ENCODE peak calls at places on chromosome 2, in four cellular contexts. T is DND-41, L is GM23248, F is endothelial cell of umbilical vein. A is an unnamed sample.

GRCh38 chr2:5538717-5539116 is 153.5 kb upstream of the SOX11 start:
- DNase-seq in T (no peak), L (no peak), F (no peak), A (no peak)

GRCh38 chr2:219344756-219345458 is 12.4 kb upstream of the RESP18 start:
- DNase-seq in T (no peak), L (peak; percentile 19), F (peak; percentile 48), A (no peak)

GRCh38 chr2:11163439-11164317 is 8.4 kb downstream of the SLC66A3 start:
- DNase-seq in T (no peak), L (no peak), F (no peak), A (no peak)

GRCh38 chr2:42905341-42906114 is 113.1 kb upstream of the HAAO start:
- DNase-seq in T (no peak), L (peak; percentile 32), F (no peak), A (no peak)

GRCh38 chr2:175019566-175020327 is 14.6 kb upstream of the CHN1 start:
- DNase-seq in T (no peak), L (no peak), F (no peak), A (no peak)

GRCh38 chr2:236512902-236513433 is 56.7 kb upstream of the ACKR3 start:
- DNase-seq in T (peak; percentile 87), L (peak; percentile 67), F (peak; percentile 42), A (peak; percentile 33)

GRCh38 chr2:202883987-202884675 is 12.6 kb upstream of the ICA1L start:
- DNase-seq in T (no peak), L (peak; percentile 30), F (peak; percentile 7), A (no peak)

GRCh38 chr2:10184421-10184820 is 61.9 kb downstream of the RRM2 start:
- DNase-seq in T (no peak), L (no peak), F (no peak), A (no peak)

GRCh38 chr2:150911766-150912280 is 349.8 kb downstream of the RBM43 start:
- DNase-seq in T (no peak), L (peak; percentile 94), F (peak; percentile 77), A (peak; percentile 48)

GRCh38 chr2:51903728-51904127 is 871.8 kb upstream of the NRXN1 start:
- DNase-seq in T (no peak), L (no peak), F (no peak), A (no peak)

GRCh38 chr2:112092286-112093041 is 37.4 kb downstream of the TMEM87B start:
- DNase-seq in T (no peak), L (peak; percentile 62), F (peak; percentile 89), A (no peak)

GRCh38 chr2:202808754-202809153 is 62.8 kb downstream of the ICA1L start:
- DNase-seq in T (no peak), L (no peak), F (no peak), A (no peak)

GRCh38 chr2:100831158-100831715 is 11.3 kb downstream of the NPAS2 start:
- DNase-seq in T (no peak), L (peak; percentile 45), F (no peak), A (no peak)

GRCh38 chr2:10873171-10873570 is 38.6 kb upstream of the KCNF1 start:
- DNase-seq in T (no peak), L (no peak), F (no peak), A (no peak)

GRCh38 chr2:202034249-202035088 is 814 bp downstream of the FZD7 start:
- DNase-seq in T (no peak), L (peak; percentile 83), F (peak; percentile 25), A (no peak)

GRCh38 chr2:25582079-25582830 is 91.1 kb downstream of the DTNB start:
- DNase-seq in T (no peak), L (no peak), F (no peak), A (no peak)

GRCh38 chr2:15916336-15916735 is 24.0 kb upstream of the MYCN start:
- DNase-seq in T (no peak), L (no peak), F (no peak), A (no peak)

GRCh38 chr2:67416136-67416535 is 19.0 kb downstream of the ETAA1 start:
- DNase-seq in T (no peak), L (no peak), F (no peak), A (no peak)

DNA sequence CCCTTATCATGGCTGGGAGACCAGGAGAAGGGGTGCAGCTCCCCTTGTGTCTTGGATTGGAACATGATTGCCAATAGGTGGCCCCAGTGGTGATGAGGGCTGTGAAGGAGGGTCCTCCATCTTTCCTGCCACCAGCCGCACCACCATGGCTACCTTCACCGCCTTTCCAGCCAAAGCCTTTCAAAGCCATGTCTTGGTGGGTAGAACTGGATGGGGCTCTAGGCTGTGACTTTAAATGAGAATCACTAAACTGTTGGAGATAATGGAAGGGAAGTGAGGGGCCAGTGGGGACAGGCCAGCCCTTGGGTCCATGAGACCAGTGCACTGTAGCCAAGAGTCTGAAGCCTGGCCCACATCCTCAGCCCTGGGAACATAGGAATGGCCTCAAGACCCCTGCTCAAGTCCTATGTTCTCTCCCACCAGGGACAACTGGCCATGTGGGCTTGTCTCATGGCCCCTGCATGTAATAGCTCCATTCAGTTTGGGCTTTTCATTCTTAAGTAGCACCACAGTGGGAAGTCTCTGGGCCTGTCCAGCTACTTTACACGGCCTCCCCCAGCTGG is 345.7 kb downstream of the DYSF start:
- DNase-seq in T (no peak), L (no peak), F (no peak), A (no peak)
- TF ChIP-seq EZH2 in T (no peak), L (no peak), F (no peak), A (no peak)

GRCh38 chr2:156752042-156752441 is 315.9 kb downstream of the GPD2 start:
- DNase-seq in T (no peak), L (no peak), F (no peak), A (no peak)

GRCh38 chr2:156748238-156748637 is 312.1 kb downstream of the GPD2 start:
- DNase-seq in T (peak; percentile 15), L (no peak), F (no peak), A (no peak)

DNA sequence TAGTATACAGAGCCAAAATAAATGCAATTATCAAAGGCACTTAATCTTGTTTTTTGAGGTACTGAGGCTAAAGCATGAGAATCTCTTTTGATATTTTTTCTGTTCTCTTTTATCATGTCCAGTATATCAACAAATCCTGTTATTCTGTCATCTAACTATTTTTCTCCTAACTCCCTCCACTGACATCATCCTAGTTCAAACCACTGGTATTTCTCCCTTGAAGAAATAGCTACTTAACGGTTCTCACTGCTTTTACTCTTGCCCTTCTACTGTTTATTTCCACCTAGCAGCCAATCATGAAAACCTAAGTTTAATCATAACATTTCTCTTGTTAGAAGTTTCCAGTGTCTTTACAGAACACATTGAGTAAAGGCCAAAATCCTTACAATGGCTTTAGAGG is 317.6 kb downstream of the GPD2 start:
- DNase-seq in T (no peak), L (no peak), F (no peak), A (no peak)
- TF ChIP-seq EZH2 in T (no peak), L (no peak), F (no peak), A (no peak)

GRCh38 chr2:217837530-217837929 is 165.3 kb downstream of the TNS1 start:
- DNase-seq in T (no peak), L (no peak), F (no peak), A (no peak)

GRCh38 chr2:217835931-217836881 is 166.6 kb downstream of the TNS1 start:
- DNase-seq in T (no peak), L (peak; percentile 94), F (no peak), A (no peak)

GRCh38 chr2:217838409-217838831 is 164.4 kb downstream of the TNS1 start:
- DNase-seq in T (no peak), L (no peak), F (no peak), A (no peak)

GRCh38 chr2:217834744-217835513 is 167.9 kb downstream of the TNS1 start:
- DNase-seq in T (no peak), L (peak; percentile 59), F (no peak), A (no peak)

GRCh38 chr2:217837001-217837491 is 165.7 kb downstream of the TNS1 start:
- DNase-seq in T (no peak), L (peak; percentile 90), F (no peak), A (no peak)
- TF ChIP-seq EZH2 in T (no peak), L (no peak), F (no peak), A (no peak)

GRCh38 chr2:181235683-181236459 is 221.3 kb upstream of the ITGA4 start:
- DNase-seq in T (no peak), L (no peak), F (no peak), A (no peak)
- TF ChIP-seq EZH2 in T (no peak), L (no peak), F (no peak), A (no peak)

DNA sequence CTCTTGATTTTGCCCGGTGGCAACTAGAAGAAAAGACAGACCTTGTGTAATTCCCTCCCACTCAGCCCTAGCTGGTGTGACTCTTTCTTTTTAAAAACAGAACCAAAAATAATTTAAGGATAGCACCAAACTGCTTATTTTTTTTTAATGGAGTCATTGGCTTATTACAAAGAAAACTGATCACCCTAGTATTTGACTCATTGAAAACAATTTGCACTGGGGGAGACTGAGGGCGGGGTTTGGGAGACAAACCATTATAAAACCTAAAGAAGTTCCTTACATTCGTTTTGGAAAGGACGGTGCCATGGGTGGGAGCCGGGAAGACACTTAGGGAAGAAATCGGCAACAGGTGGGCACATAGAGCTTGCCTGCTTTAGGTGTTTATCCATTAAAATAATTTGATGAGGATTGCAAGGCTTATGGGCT is 2.5 kb downstream of the PAX3 start:
- DNase-seq in T (no peak), L (no peak), F (no peak), A (no peak)
- TF ChIP-seq EZH2 in T (no peak), L (peak; percentile 48), F (no peak), A (no peak)

DNA sequence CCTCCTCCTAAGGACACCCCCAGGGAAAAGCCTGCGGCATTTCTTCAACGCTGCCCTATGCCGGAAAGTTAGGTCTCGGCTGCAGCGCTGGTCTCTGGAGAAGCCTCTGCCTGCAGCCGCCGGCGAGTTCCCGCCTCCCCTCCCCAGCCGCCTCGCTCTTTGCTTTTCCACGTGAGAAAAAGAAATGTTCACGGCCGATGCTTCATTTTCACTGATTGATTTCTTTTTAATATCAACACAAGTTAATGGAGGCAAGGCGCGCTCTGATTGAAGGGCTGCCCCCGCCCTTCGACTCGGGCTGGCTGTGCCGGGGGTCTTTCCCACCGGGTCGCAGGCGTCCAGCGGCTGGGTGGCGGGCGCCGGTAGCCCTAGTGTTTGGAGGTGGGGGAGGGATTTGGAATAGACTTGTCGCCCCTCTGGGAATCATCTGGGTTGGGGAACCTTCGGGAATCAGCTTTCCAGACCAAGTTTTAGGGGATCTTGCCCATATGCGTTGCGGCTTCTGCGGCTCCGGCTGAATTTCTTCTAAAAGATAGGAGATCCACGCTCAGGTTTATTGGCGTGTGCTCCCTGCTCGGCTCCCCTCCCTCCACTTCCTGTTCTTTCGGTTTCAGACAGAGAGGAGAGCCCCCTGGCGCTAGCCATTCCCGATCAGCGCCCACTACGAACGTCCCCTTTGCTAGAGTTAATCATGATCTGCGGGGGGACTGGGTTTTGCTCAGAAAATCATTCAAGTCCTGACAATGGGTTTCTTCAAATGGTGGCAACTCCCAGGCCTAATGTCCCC is 4.1 kb downstream of the NRP2 start:
- DNase-seq in T (no peak), L (peak; percentile 57), F (peak; percentile 51), A (no peak)
- TF ChIP-seq EZH2 in T (no peak), L (no peak), F (no peak), A (no peak)

DNA sequence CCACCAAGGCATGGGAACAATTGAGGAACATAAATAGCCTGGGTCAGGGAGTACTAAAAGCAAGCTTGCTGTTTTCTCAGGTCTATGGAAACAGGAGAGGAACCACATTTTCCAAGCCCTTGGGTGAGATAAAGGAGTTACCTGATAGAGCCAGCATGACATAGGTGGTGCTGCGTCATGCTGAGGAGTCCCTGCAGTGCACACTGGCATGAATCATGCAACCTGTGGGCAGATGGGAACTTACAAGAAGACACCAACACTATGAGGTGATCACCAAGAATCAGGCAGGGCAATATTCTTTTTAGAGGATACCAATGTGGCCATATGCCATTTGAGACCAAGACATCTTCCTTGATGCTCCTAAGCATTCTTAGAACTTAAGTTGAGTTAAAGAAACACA is 531.8 kb downstream of the ZEB2 start:
- DNase-seq in T (no peak), L (no peak), F (no peak), A (no peak)
- TF ChIP-seq EZH2 in T (no peak), L (no peak), F (no peak), A (no peak)

A was measured in PC-9.